ENCODE peak calls at places on chromosomes 4 and X, in nine cellular contexts. One of them, this sample, is unnamed.

GRCh38 chr4:98242063-98242462 is 19.1 kb upstream of the RAP1GDS1 start:
- DNase-seq in activated CD8-positive, alpha-beta memory T cell treated with anti-CD3 and anti-CD28 coated beads for 1 hour: no peak
- DNase-seq in left cardiac atrium: no peak
- DNase-seq in T-helper 1 cell: no peak
- DNase-seq in NCI-H1436: no peak
- DNase-seq in iPS-NIHi11: no peak
- DNase-seq in stimulated activated CD4-positive, alpha-beta T cell treated with anti-CD3 and anti-CD28 coated beads, Interleukin-4, amount 100 ng/mL, for 1 hour: no peak
- DNase-seq in stimulated activated CD8-positive, alpha-beta memory T cell treated with anti-CD3 and anti-CD28 coated beads, Interleukin-12 subunit alpha, Interleukin-12 subunit beta, amount 100 ng/mL, for 1 hour: no peak
- DNase-seq in HuH-7.5: no peak
- DNase-seq in this sample: no peak

GRCh38 chr4:59818656-59819055 is 1381.5 kb upstream of the ADGRL3 start:
- DNase-seq in HuH-7.5: no peak
- DNase-seq in T-helper 1 cell: no peak
- DNase-seq in left cardiac atrium: no peak
- DNase-seq in stimulated activated CD8-positive, alpha-beta memory T cell treated with anti-CD3 and anti-CD28 coated beads, Interleukin-12 subunit alpha, Interleukin-12 subunit beta, amount 100 ng/mL, for 1 hour: no peak
- DNase-seq in NCI-H1436: no peak
- DNase-seq in stimulated activated CD4-positive, alpha-beta T cell treated with anti-CD3 and anti-CD28 coated beads, Interleukin-4, amount 100 ng/mL, for 1 hour: no peak
- DNase-seq in iPS-NIHi11: no peak
- DNase-seq in activated CD8-positive, alpha-beta memory T cell treated with anti-CD3 and anti-CD28 coated beads for 1 hour: no peak
- DNase-seq in this sample: no peak

GRCh38 chr4:1126506-1126905 is 13.1 kb upstream of the RNF212 start:
- DNase-seq in iPS-NIHi11: no peak
- DNase-seq in left cardiac atrium: no peak
- DNase-seq in stimulated activated CD8-positive, alpha-beta memory T cell treated with anti-CD3 and anti-CD28 coated beads, Interleukin-12 subunit alpha, Interleukin-12 subunit beta, amount 100 ng/mL, for 1 hour: no peak
- DNase-seq in HuH-7.5: no peak
- DNase-seq in activated CD8-positive, alpha-beta memory T cell treated with anti-CD3 and anti-CD28 coated beads for 1 hour: no peak
- DNase-seq in stimulated activated CD4-positive, alpha-beta T cell treated with anti-CD3 and anti-CD28 coated beads, Interleukin-4, amount 100 ng/mL, for 1 hour: no peak
- DNase-seq in T-helper 1 cell: no peak
- DNase-seq in NCI-H1436: no peak
- DNase-seq in this sample: no peak

GRCh38 chrX:126723881-126724280 is 95.6 kb upstream of the PRR32 start:
- DNase-seq in iPS-NIHi11: no peak
- DNase-seq in T-helper 1 cell: no peak
- DNase-seq in left cardiac atrium: no peak
- DNase-seq in activated CD8-positive, alpha-beta memory T cell treated with anti-CD3 and anti-CD28 coated beads for 1 hour: no peak
- DNase-seq in HuH-7.5: no peak
- DNase-seq in stimulated activated CD8-positive, alpha-beta memory T cell treated with anti-CD3 and anti-CD28 coated beads, Interleukin-12 subunit alpha, Interleukin-12 subunit beta, amount 100 ng/mL, for 1 hour: no peak
- DNase-seq in stimulated activated CD4-positive, alpha-beta T cell treated with anti-CD3 and anti-CD28 coated beads, Interleukin-4, amount 100 ng/mL, for 1 hour: no peak
- DNase-seq in NCI-H1436: no peak
- DNase-seq in this sample: no peak

GRCh38 chr4:41176357-41176756 is 38.0 kb downstream of the APBB2 start:
- DNase-seq in NCI-H1436: no peak
- DNase-seq in left cardiac atrium: no peak
- DNase-seq in iPS-NIHi11: no peak
- DNase-seq in HuH-7.5: no peak
- DNase-seq in T-helper 1 cell: no peak
- DNase-seq in activated CD8-positive, alpha-beta memory T cell treated with anti-CD3 and anti-CD28 coated beads for 1 hour: no peak
- DNase-seq in stimulated activated CD4-positive, alpha-beta T cell treated with anti-CD3 and anti-CD28 coated beads, Interleukin-4, amount 100 ng/mL, for 1 hour: no peak
- DNase-seq in stimulated activated CD8-positive, alpha-beta memory T cell treated with anti-CD3 and anti-CD28 coated beads, Interleukin-12 subunit alpha, Interleukin-12 subunit beta, amount 100 ng/mL, for 1 hour: no peak
- DNase-seq in this sample: no peak

GRCh38 chrX:153885968-153886903 is at the start of gene L1CAM:
- DNase-seq in activated CD8-positive, alpha-beta memory T cell treated with anti-CD3 and anti-CD28 coated beads for 1 hour: peak; percentile 10
- DNase-seq in HuH-7.5: no peak
- DNase-seq in stimulated activated CD8-positive, alpha-beta memory T cell treated with anti-CD3 and anti-CD28 coated beads, Interleukin-12 subunit alpha, Interleukin-12 subunit beta, amount 100 ng/mL, for 1 hour: no peak
- DNase-seq in left cardiac atrium: no peak
- DNase-seq in NCI-H1436: no peak
- DNase-seq in T-helper 1 cell: peak; percentile 27
- DNase-seq in stimulated activated CD4-positive, alpha-beta T cell treated with anti-CD3 and anti-CD28 coated beads, Interleukin-4, amount 100 ng/mL, for 1 hour: peak; percentile 44
- DNase-seq in iPS-NIHi11: peak; percentile 56
- DNase-seq in this sample: no peak

GRCh38 chr4:26213317-26213716 is 107.5 kb upstream of the RBPJ start:
- DNase-seq in iPS-NIHi11: no peak
- DNase-seq in left cardiac atrium: no peak
- DNase-seq in HuH-7.5: no peak
- DNase-seq in activated CD8-positive, alpha-beta memory T cell treated with anti-CD3 and anti-CD28 coated beads for 1 hour: no peak
- DNase-seq in T-helper 1 cell: no peak
- DNase-seq in stimulated activated CD8-positive, alpha-beta memory T cell treated with anti-CD3 and anti-CD28 coated beads, Interleukin-12 subunit alpha, Interleukin-12 subunit beta, amount 100 ng/mL, for 1 hour: no peak
- DNase-seq in NCI-H1436: no peak
- DNase-seq in stimulated activated CD4-positive, alpha-beta T cell treated with anti-CD3 and anti-CD28 coated beads, Interleukin-4, amount 100 ng/mL, for 1 hour: no peak
- DNase-seq in this sample: no peak

GRCh38 chrX:78643106-78643505 is 16.0 kb downstream of the RTL3 start:
- DNase-seq in stimulated activated CD8-positive, alpha-beta memory T cell treated with anti-CD3 and anti-CD28 coated beads, Interleukin-12 subunit alpha, Interleukin-12 subunit beta, amount 100 ng/mL, for 1 hour: no peak
- DNase-seq in HuH-7.5: no peak
- DNase-seq in activated CD8-positive, alpha-beta memory T cell treated with anti-CD3 and anti-CD28 coated beads for 1 hour: no peak
- DNase-seq in T-helper 1 cell: no peak
- DNase-seq in left cardiac atrium: no peak
- DNase-seq in NCI-H1436: no peak
- DNase-seq in iPS-NIHi11: no peak
- DNase-seq in stimulated activated CD4-positive, alpha-beta T cell treated with anti-CD3 and anti-CD28 coated beads, Interleukin-4, amount 100 ng/mL, for 1 hour: no peak
- DNase-seq in this sample: no peak

GRCh38 chr4:176547005-176547404 is 227.2 kb downstream of the SPCS3 start:
- DNase-seq in HuH-7.5: no peak
- DNase-seq in left cardiac atrium: no peak
- DNase-seq in NCI-H1436: no peak
- DNase-seq in activated CD8-positive, alpha-beta memory T cell treated with anti-CD3 and anti-CD28 coated beads for 1 hour: no peak
- DNase-seq in stimulated activated CD8-positive, alpha-beta memory T cell treated with anti-CD3 and anti-CD28 coated beads, Interleukin-12 subunit alpha, Interleukin-12 subunit beta, amount 100 ng/mL, for 1 hour: no peak
- DNase-seq in iPS-NIHi11: no peak
- DNase-seq in T-helper 1 cell: no peak
- DNase-seq in stimulated activated CD4-positive, alpha-beta T cell treated with anti-CD3 and anti-CD28 coated beads, Interleukin-4, amount 100 ng/mL, for 1 hour: no peak
- DNase-seq in this sample: no peak

GRCh38 chrX:35711281-35711680 is 86.9 kb upstream of the MAGEB16 start:
- DNase-seq in left cardiac atrium: no peak
- DNase-seq in NCI-H1436: no peak
- DNase-seq in iPS-NIHi11: no peak
- DNase-seq in T-helper 1 cell: no peak
- DNase-seq in stimulated activated CD8-positive, alpha-beta memory T cell treated with anti-CD3 and anti-CD28 coated beads, Interleukin-12 subunit alpha, Interleukin-12 subunit beta, amount 100 ng/mL, for 1 hour: no peak
- DNase-seq in activated CD8-positive, alpha-beta memory T cell treated with anti-CD3 and anti-CD28 coated beads for 1 hour: no peak
- DNase-seq in stimulated activated CD4-positive, alpha-beta T cell treated with anti-CD3 and anti-CD28 coated beads, Interleukin-4, amount 100 ng/mL, for 1 hour: no peak
- DNase-seq in HuH-7.5: no peak
- DNase-seq in this sample: no peak

GRCh38 chrX:33968611-33969010 is 163.5 kb downstream of the FAM47A start:
- DNase-seq in left cardiac atrium: no peak
- DNase-seq in NCI-H1436: no peak
- DNase-seq in T-helper 1 cell: no peak
- DNase-seq in stimulated activated CD8-positive, alpha-beta memory T cell treated with anti-CD3 and anti-CD28 coated beads, Interleukin-12 subunit alpha, Interleukin-12 subunit beta, amount 100 ng/mL, for 1 hour: no peak
- DNase-seq in iPS-NIHi11: no peak
- DNase-seq in stimulated activated CD4-positive, alpha-beta T cell treated with anti-CD3 and anti-CD28 coated beads, Interleukin-4, amount 100 ng/mL, for 1 hour: no peak
- DNase-seq in activated CD8-positive, alpha-beta memory T cell treated with anti-CD3 and anti-CD28 coated beads for 1 hour: no peak
- DNase-seq in HuH-7.5: no peak
- DNase-seq in this sample: no peak

GRCh38 chrX:147848543-147849448 is 62.9 kb upstream of the FMR1 start:
- DNase-seq in HuH-7.5: no peak
- DNase-seq in stimulated activated CD4-positive, alpha-beta T cell treated with anti-CD3 and anti-CD28 coated beads, Interleukin-4, amount 100 ng/mL, for 1 hour: no peak
- DNase-seq in left cardiac atrium: no peak
- DNase-seq in stimulated activated CD8-positive, alpha-beta memory T cell treated with anti-CD3 and anti-CD28 coated beads, Interleukin-12 subunit alpha, Interleukin-12 subunit beta, amount 100 ng/mL, for 1 hour: no peak
- DNase-seq in activated CD8-positive, alpha-beta memory T cell treated with anti-CD3 and anti-CD28 coated beads for 1 hour: no peak
- DNase-seq in T-helper 1 cell: no peak
- DNase-seq in NCI-H1436: no peak
- DNase-seq in iPS-NIHi11: no peak
- DNase-seq in this sample: no peak